ENCODE peak calls at places on chromosomes 13 and 19, in four cellular contexts. One of them, this sample, is unnamed.
A peak's percentile ranks its signal among the peaks of the same experiment; 100 is the strongest.

GRCh38 chr19:33064117-33064777 is 441 bp downstream of the RHPN2 start:
- DNase-seq in HCT116: no peak
- DNase-seq in PC-3: peak; percentile 29
- DNase-seq in A549: no peak
- DNase-seq in this sample: peak; percentile 48

GRCh38 chr13:88751994-88752393 is 1080.8 kb downstream of the SLITRK5 start:
- DNase-seq in A549: no peak
- DNase-seq in HCT116: no peak
- DNase-seq in PC-3: no peak
- DNase-seq in this sample: no peak

GRCh38 chr13:66795636-66796035 is 434.5 kb downstream of the PCDH9 start:
- DNase-seq in A549: no peak
- DNase-seq in PC-3: no peak
- DNase-seq in HCT116: no peak
- DNase-seq in this sample: no peak

GRCh38 chr13:59721889-59722579 is 441.7 kb downstream of the DIAPH3 start:
- DNase-seq in HCT116: no peak
- DNase-seq in PC-3: no peak
- DNase-seq in A549: no peak
- DNase-seq in this sample: no peak

GRCh38 chr19:12867120-12868099 is 13.8 kb downstream of the DNASE2 start:
- DNase-seq in PC-3: no peak
- DNase-seq in HCT116: no peak
- DNase-seq in A549: no peak
- DNase-seq in this sample: no peak

GRCh38 chr13:93227906-93228801 is 1.5 kb downstream of the GPC6 start:
- DNase-seq in HCT116: no peak
- DNase-seq in PC-3: peak; percentile 64
- DNase-seq in A549: no peak
- DNase-seq in this sample: peak; percentile 71

GRCh38 chr13:114106526-114106925 is 25.9 kb downstream of the RASA3 start:
- DNase-seq in PC-3: no peak
- DNase-seq in HCT116: no peak
- DNase-seq in A549: no peak
- DNase-seq in this sample: peak; percentile 14

GRCh38 chr13:40175639-40176038 is 490.8 kb downstream of the FOXO1 start:
- DNase-seq in HCT116: no peak
- DNase-seq in A549: no peak
- DNase-seq in PC-3: no peak
- DNase-seq in this sample: no peak

GRCh38 chr19:15475169-15475568 is 4.1 kb downstream of the PGLYRP2 start:
- DNase-seq in HCT116: no peak
- DNase-seq in PC-3: no peak
- DNase-seq in A549: no peak
- DNase-seq in this sample: no peak

GRCh38 chr13:108361769-108362168 is 92.3 kb downstream of the TNFSF13B start:
- DNase-seq in A549: no peak
- DNase-seq in HCT116: no peak
- DNase-seq in PC-3: no peak
- DNase-seq in this sample: no peak

GRCh38 chr19:49409441-49410029 is 13.7 kb downstream of the PTH2 start:
- DNase-seq in A549: no peak
- DNase-seq in HCT116: no peak
- DNase-seq in PC-3: no peak
- DNase-seq in this sample: no peak

GRCh38 chr13:39859898-39860297 is 204.4 kb downstream of the COG6 start:
- DNase-seq in HCT116: no peak
- DNase-seq in PC-3: no peak
- DNase-seq in A549: no peak
- DNase-seq in this sample: no peak

GRCh38 chr19:12064266-12065099 is at the start of gene ZNF844:
- DNase-seq in A549: no peak
- DNase-seq in HCT116: no peak
- DNase-seq in PC-3: peak; percentile 89
- DNase-seq in this sample: peak; percentile 98

GRCh38 chr19:39297931-39298634 is 1.9 kb downstream of the IFNL1 start:
- DNase-seq in A549: no peak
- DNase-seq in HCT116: no peak
- DNase-seq in PC-3: no peak
- DNase-seq in this sample: no peak

GRCh38 chr19:29519931-29520330 is 5.9 kb upstream of the VSTM2B start:
- DNase-seq in PC-3: no peak
- DNase-seq in HCT116: no peak
- DNase-seq in A549: no peak
- DNase-seq in this sample: no peak

GRCh38 chr19:29576761-29577661 is 29.1 kb upstream of the POP4 start:
- DNase-seq in PC-3: no peak
- DNase-seq in HCT116: no peak
- DNase-seq in A549: no peak
- DNase-seq in this sample: no peak

GRCh38 chr13:35741657-35742056 is 265.2 kb upstream of the MAB21L1 start:
- DNase-seq in PC-3: no peak
- DNase-seq in A549: no peak
- DNase-seq in HCT116: no peak
- DNase-seq in this sample: no peak
- H3K4me3 ChIP-seq in PC-3: no peak overlapping the region
- H3K4me3 ChIP-seq in A549: no peak overlapping the region
- H3K4me3 ChIP-seq in HCT116: no peak overlapping the region
- H3K4me3 ChIP-seq in this sample: no peak overlapping the region

GRCh38 chr13:77019756-77020155 is 7.2 kb downstream of the FBXL3 start:
- DNase-seq in HCT116: no peak
- DNase-seq in A549: no peak
- DNase-seq in PC-3: no peak
- DNase-seq in this sample: no peak

GRCh38 chr13:77026255-77026782 is 640 bp downstream of the FBXL3 start:
- DNase-seq in A549: peak; percentile 15
- DNase-seq in HCT116: peak; percentile 21
- DNase-seq in PC-3: peak; percentile 61
- DNase-seq in this sample: peak; percentile 96

GRCh38 chr13:77016888-77017623 is 9.9 kb downstream of the FBXL3 start:
- DNase-seq in HCT116: no peak
- DNase-seq in PC-3: no peak
- DNase-seq in A549: no peak
- DNase-seq in this sample: no peak

GRCh38 chr13:77026783-77027621 is at the start of gene FBXL3:
- DNase-seq in A549: peak; percentile 61
- DNase-seq in HCT116: peak; percentile 46
- DNase-seq in PC-3: peak; percentile 74
- DNase-seq in this sample: peak; percentile 95

DNA sequence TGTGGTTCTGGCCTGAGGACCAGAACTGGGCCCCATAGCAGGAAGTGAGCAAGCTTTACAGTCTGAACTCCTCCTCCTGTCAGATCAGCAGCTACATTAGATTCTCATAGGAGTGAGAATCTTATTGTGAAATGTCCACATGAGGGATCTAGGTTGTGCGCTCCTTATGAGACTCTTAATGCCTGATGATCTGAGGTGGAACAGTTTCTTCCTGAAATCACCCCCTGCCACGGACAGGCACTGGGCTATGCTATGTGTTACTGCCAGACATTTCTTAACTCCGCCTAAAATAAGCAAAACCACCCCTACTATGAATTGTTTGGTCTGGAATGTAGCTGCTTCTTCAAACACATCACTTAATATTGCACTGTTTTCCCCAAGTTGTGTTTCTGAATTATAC is 4.6 kb downstream of the FBXL3 start:
- DNase-seq in A549: no peak
- DNase-seq in PC-3: no peak
- DNase-seq in HCT116: no peak
- DNase-seq in this sample: no peak
- H3K4me1 ChIP-seq in A549: peaks cover 20% of the 10 kb centered on the region
- H3K4me1 ChIP-seq in PC-3: peaks cover 17% of the 10 kb centered on the region
- H3K4me1 ChIP-seq in HCT116: peaks cover 14% of the 10 kb centered on the region
- H3K4me1 ChIP-seq in this sample: peaks cover 82% of the 10 kb centered on the region

DNA sequence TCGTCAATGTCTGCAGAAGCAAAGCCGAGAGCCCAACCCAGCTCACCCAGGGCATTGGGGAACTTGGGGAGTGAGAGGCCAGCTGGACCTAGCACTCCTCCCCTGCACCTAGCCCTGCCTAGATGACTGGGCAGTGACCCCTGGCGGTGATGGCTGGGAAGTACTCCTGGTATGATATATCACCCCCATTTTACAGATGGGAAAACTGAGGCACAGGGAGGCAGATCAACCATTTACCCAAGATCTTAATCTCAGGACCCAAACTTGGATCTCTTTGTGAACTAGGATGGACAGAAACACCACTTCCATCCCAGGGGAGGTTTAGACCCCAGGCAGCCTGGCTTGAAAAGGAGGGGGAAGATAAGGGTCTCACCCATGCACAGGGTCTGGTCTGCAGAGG is 43.5 kb downstream of the CCL25 start:
- DNase-seq in PC-3: peak; percentile 19
- DNase-seq in HCT116: no peak
- DNase-seq in A549: no peak
- DNase-seq in this sample: no peak
- TF ChIP-seq CTCF in PC-3: peak; percentile 58
- TF ChIP-seq CTCF in HCT116: peak; percentile 13
- TF ChIP-seq CTCF in A549: no peak
- TF ChIP-seq CTCF in this sample: no peak

DNA sequence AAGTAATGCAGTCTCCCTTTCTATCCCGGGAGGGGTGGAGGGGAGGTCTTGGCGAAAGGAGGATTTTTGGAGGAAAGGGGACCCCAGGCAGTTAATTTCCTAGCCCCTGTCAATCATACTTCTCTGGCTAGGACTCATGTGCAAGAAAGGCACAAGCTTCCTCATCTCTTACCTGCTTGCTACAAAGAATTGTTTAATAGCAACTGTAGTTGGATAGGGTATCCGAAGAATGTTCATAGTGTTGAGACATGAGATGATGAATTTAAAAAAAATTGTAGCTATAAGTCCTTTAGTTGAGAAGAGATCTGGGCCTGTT is 525 bp downstream of the BORA start:
- DNase-seq in HCT116: no peak
- DNase-seq in PC-3: no peak
- DNase-seq in A549: no peak
- DNase-seq in this sample: no peak
- H3K4me3 ChIP-seq in HCT116: peak overlapping the region; percentile 63
- H3K4me3 ChIP-seq in PC-3: peak overlapping the region; percentile 95
- H3K4me3 ChIP-seq in A549: peak overlapping the region; percentile 83
- H3K4me3 ChIP-seq in this sample: peak overlapping the region; percentile 96

GRCh38 chr19:55262359-55262758 is 3.5 kb upstream of the PPP6R1 start:
- DNase-seq in HCT116: no peak
- DNase-seq in PC-3: no peak
- DNase-seq in A549: no peak
- DNase-seq in this sample: no peak
- H3K4me1 ChIP-seq in HCT116: peaks cover 21% of the 10 kb centered on the region
- H3K4me1 ChIP-seq in PC-3: peaks cover 9% of the 10 kb centered on the region
- H3K4me1 ChIP-seq in A549: peaks cover 10% of the 10 kb centered on the region
- H3K4me1 ChIP-seq in this sample: peaks cover 4% of the 10 kb centered on the region

GRCh38 chr19:10155834-10156233 is 36.1 kb upstream of the EIF3G start:
- DNase-seq in PC-3: peak; percentile 29
- DNase-seq in A549: no peak
- DNase-seq in HCT116: no peak
- DNase-seq in this sample: no peak
- TF ChIP-seq CTCF in PC-3: peak; percentile 36
- TF ChIP-seq CTCF in A549: no peak
- TF ChIP-seq CTCF in HCT116: no peak
- TF ChIP-seq CTCF in this sample: no peak

GRCh38 chr19:40809358-40810086 is 10.5 kb downstream of the EGLN2 start:
- DNase-seq in A549: no peak
- DNase-seq in HCT116: no peak
- DNase-seq in PC-3: no peak
- DNase-seq in this sample: peak; percentile 78

GRCh38 chr19:40810160-40810559 is 11.2 kb downstream of the EGLN2 start:
- DNase-seq in A549: no peak
- DNase-seq in PC-3: no peak
- DNase-seq in HCT116: no peak
- DNase-seq in this sample: peak; percentile 40

GRCh38 chr19:40808497-40808896 is 9.5 kb downstream of the EGLN2 start:
- DNase-seq in PC-3: no peak
- DNase-seq in A549: no peak
- DNase-seq in HCT116: no peak
- DNase-seq in this sample: no peak

GRCh38 chr19:40813182-40813581 is 14.2 kb downstream of the EGLN2 start:
- DNase-seq in PC-3: no peak
- DNase-seq in A549: no peak
- DNase-seq in HCT116: no peak
- DNase-seq in this sample: peak; percentile 75

GRCh38 chr19:40811478-40812341 is 12.7 kb downstream of the EGLN2 start:
- DNase-seq in HCT116: no peak
- DNase-seq in PC-3: no peak
- DNase-seq in A549: no peak
- DNase-seq in this sample: peak; percentile 81
- H3K4me3 ChIP-seq in HCT116: no peak overlapping the region
- H3K4me3 ChIP-seq in PC-3: no peak overlapping the region
- H3K4me3 ChIP-seq in A549: no peak overlapping the region
- H3K4me3 ChIP-seq in this sample: peak overlapping the region; percentile 39

GRCh38 chr13:97268772-97269171 is 46.6 kb downstream of the MBNL2 start:
- DNase-seq in HCT116: no peak
- DNase-seq in PC-3: no peak
- DNase-seq in A549: no peak
- DNase-seq in this sample: no peak
- H3K4me1 ChIP-seq in HCT116: peaks cover 87% of the 10 kb centered on the region
- H3K4me1 ChIP-seq in PC-3: peaks cover 11% of the 10 kb centered on the region
- H3K4me1 ChIP-seq in A549: peaks cover 59% of the 10 kb centered on the region
- H3K4me1 ChIP-seq in this sample: peaks cover 53% of the 10 kb centered on the region

This sample was measured in left lung.